ENCODE peak calls at places on chromosomes 6 and 20, in nine cellular contexts. H is GM13977; E is stimulated activated CD4-positive, alpha-beta T cell treated with anti-CD3 and anti-CD28 coated beads, Interleukin-12 subunit alpha, Interleukin-12 subunit beta, amount 100 ng/mL, for 48 hours; I is naive thymus-derived CD8-positive, alpha-beta T cell; B is NCI-H2227 treated with DMSO at 0.1 percent for 48 hours; S is stimulated activated naive CD8-positive, alpha-beta T cell treated with anti-CD3 and anti-CD28 coated beads, Interleukin-15, amount 100 ng/mL, for 72 hours; Z is AG04450; J is occipital lobe; P is amygdala. U is an unnamed sample.

GRCh38 chr6:148464319-148465010 is 121.8 kb downstream of the SASH1 start:
- DNase-seq in H (peak; percentile 66), B (peak; percentile 58), I (peak; percentile 30), P (no peak), E (peak; percentile 28), Z (no peak), J (peak; percentile 58), S (peak; percentile 50), U (peak; percentile 69)

GRCh38 chr6:149242883-149243282 is 74.6 kb upstream of the TAB2 start:
- DNase-seq in Z (no peak), S (no peak), B (no peak), E (no peak), H (no peak), J (no peak), P (no peak), I (no peak), U (no peak)

GRCh38 chr6:134421496-134421895 is 103.6 kb upstream of the SGK1 start:
- DNase-seq in E (no peak), H (no peak), S (no peak), Z (no peak), I (no peak), P (no peak), J (no peak), B (no peak), U (no peak)

GRCh38 chr20:58271596-58272460 is 37.7 kb upstream of the RAB22A start:
- DNase-seq in I (no peak), H (peak; percentile 13), P (no peak), B (no peak), Z (peak; percentile 8), J (no peak), E (peak; percentile 51), S (peak; percentile 19), U (no peak)

GRCh38 chr6:50257322-50257721 is 207.6 kb upstream of the DEFB112 start:
- DNase-seq in E (no peak), I (no peak), P (no peak), J (no peak), H (no peak), S (no peak), B (no peak), Z (no peak), U (no peak)

GRCh38 chr6:12348530-12349511 is 58.7 kb downstream of the EDN1 start:
- DNase-seq in Z (peak; percentile 49), I (no peak), P (no peak), J (no peak), B (no peak), S (no peak), E (no peak), H (no peak), U (peak; percentile 93)

GRCh38 chr6:154399097-154399496 is 42.5 kb upstream of the IPCEF1 start:
- DNase-seq in S (no peak), I (no peak), P (no peak), B (no peak), E (no peak), J (peak; percentile 3), Z (no peak), H (no peak), U (no peak)

GRCh38 chr6:113073611-113074191 is 726.6 kb downstream of the RFPL4B start:
- DNase-seq in Z (no peak), B (no peak), I (no peak), H (no peak), P (no peak), J (no peak), E (no peak), S (no peak), U (peak; percentile 84)

GRCh38 chr20:58743929-58744534 is 51.4 kb downstream of the NPEPL1 start:
- DNase-seq in J (no peak), I (no peak), H (no peak), Z (no peak), B (no peak), P (no peak), S (no peak), E (no peak), U (no peak)

GRCh38 chr6:32271427-32271826 is 47.6 kb upstream of the NOTCH4 start:
- DNase-seq in P (no peak), Z (no peak), I (no peak), S (no peak), J (no peak), E (no peak), B (no peak), H (no peak), U (no peak)

GRCh38 chr6:108106261-108106660 is 31.7 kb upstream of the OSTM1 start:
- DNase-seq in B (no peak), J (no peak), H (no peak), Z (no peak), I (no peak), P (no peak), S (no peak), E (no peak), U (no peak)

GRCh38 chr6:107185570-107185969 is 70.3 kb upstream of the BEND3 start:
- DNase-seq in E (no peak), P (no peak), J (peak; percentile 18), Z (no peak), B (peak; percentile 27), S (no peak), I (no peak), H (no peak), U (no peak)

GRCh38 chr20:17624070-17624469 is 54.2 kb downstream of the DSTN start:
- DNase-seq in I (no peak), E (no peak), J (no peak), S (no peak), H (no peak), B (no peak), Z (no peak), P (no peak), U (no peak)

GRCh38 chr6:6834356-6835342 is 246.1 kb downstream of the LY86 start:
- DNase-seq in E (no peak), P (no peak), I (no peak), S (no peak), Z (no peak), H (no peak), J (no peak), B (peak; percentile 55), U (no peak)

GRCh38 chr20:46973801-46974200 is 79.2 kb downstream of the EYA2 start:
- DNase-seq in H (no peak), P (no peak), E (no peak), Z (no peak), B (no peak), I (no peak), J (no peak), S (no peak), U (no peak)

GRCh38 chr6:5671162-5671561 is 335.6 kb downstream of the NRN1 start:
- DNase-seq in P (no peak), I (peak; percentile 6), S (peak; percentile 24), J (peak; percentile 11), B (no peak), Z (no peak), H (peak; percentile 49), E (no peak), U (no peak)

GRCh38 chr6:19836799-19837510 is at the start of gene ID4:
- DNase-seq in P (peak; percentile 31), S (no peak), J (peak; percentile 77), I (no peak), Z (peak; percentile 87), B (peak; percentile 97), E (no peak), H (no peak), U (no peak)

GRCh38 chr6:41881506-41881905 is 13.7 kb downstream of the USP49 start:
- DNase-seq in P (no peak), S (no peak), I (no peak), E (no peak), H (no peak), J (no peak), Z (no peak), B (no peak), U (no peak)

GRCh38 chr6:169714178-169714577 is 10.1 kb downstream of the PHF10 start:
- DNase-seq in I (no peak), B (no peak), J (no peak), H (no peak), S (no peak), Z (no peak), P (no peak), E (no peak), U (no peak)

GRCh38 chr20:61520761-61521460 is 268.9 kb downstream of the CDH4 start:
- DNase-seq in B (peak; percentile 71), J (no peak), H (no peak), S (no peak), Z (peak; percentile 51), E (no peak), I (no peak), P (no peak), U (no peak)

GRCh38 chr6:137043710-137044365 is 927 bp downstream of the IL20RA start:
- DNase-seq in E (no peak), B (no peak), H (peak; percentile 38), I (no peak), S (no peak), P (no peak), Z (peak; percentile 2), J (no peak), U (no peak)

GRCh38 chr20:50341050-50341449 is 150.4 kb downstream of the CEBPB start:
- DNase-seq in B (no peak), Z (no peak), P (no peak), J (no peak), H (no peak), I (no peak), E (no peak), S (no peak), U (no peak)

GRCh38 chr20:63008541-63009043 is 1.8 kb upstream of the BHLHE23 start:
- DNase-seq in E (no peak), J (no peak), H (no peak), P (no peak), I (no peak), S (no peak), Z (no peak), B (no peak), U (no peak)

GRCh38 chr6:123127807-123128206 is 131.8 kb downstream of the CLVS2 start:
- DNase-seq in H (no peak), J (no peak), I (no peak), P (no peak), Z (no peak), B (no peak), S (no peak), E (no peak), U (no peak)

GRCh38 chr6:37262446-37263026 is 4.6 kb upstream of the TMEM217 start:
- DNase-seq in H (no peak), E (no peak), Z (no peak), P (no peak), I (no peak), B (no peak), S (no peak), J (no peak), U (no peak)

GRCh38 chr6:125940691-125941090 is 15.9 kb upstream of the HINT3 start:
- DNase-seq in Z (no peak), J (no peak), H (no peak), B (no peak), P (no peak), S (no peak), I (no peak), E (no peak), U (no peak)

GRCh38 chr6:69835414-69836179 is 30.8 kb upstream of the COL19A1 start:
- DNase-seq in H (peak; percentile 22), Z (peak; percentile 46), E (no peak), J (no peak), P (no peak), S (no peak), B (peak; percentile 13), I (no peak), U (no peak)

GRCh38 chr6:12709116-12709515 is 7.5 kb upstream of the PHACTR1 start:
- DNase-seq in P (no peak), E (no peak), J (peak; percentile 73), I (no peak), H (no peak), S (no peak), B (no peak), Z (no peak), U (no peak)

GRCh38 chr20:37543828-37544227 is 16.2 kb upstream of the BLCAP start:
- DNase-seq in Z (no peak), J (no peak), I (no peak), E (no peak), P (no peak), H (no peak), B (no peak), S (no peak), U (no peak)

GRCh38 chr20:53752971-53753879 is 159.6 kb upstream of the ZNF217 start:
- DNase-seq in S (no peak), P (no peak), J (no peak), B (peak; percentile 52), I (no peak), E (no peak), H (no peak), Z (no peak), U (no peak)

GRCh38 chr6:25497383-25497782 is 154.6 kb upstream of the SCGN start:
- DNase-seq in B (no peak), J (no peak), I (no peak), H (no peak), S (no peak), E (no peak), P (no peak), Z (no peak), U (no peak)